ENCODE peak calls at places on chromosomes 16 and 17, in five cellular contexts. M is esophagus squamous epithelium, O is heart right ventricle, K is hepatocyte, R is AG09309. Y is an unnamed sample.

GRCh38 chr16:50583211-50583610 is 35.0 kb downstream of the NKD1 start:
- DNase-seq in K (no peak), M (no peak), O (no peak), R (no peak), Y (no peak)

GRCh38 chr16:81315271-81316175 is 761 bp downstream of the GAN start:
- DNase-seq in O (peak; percentile 53), R (no peak), M (no peak), K (peak; percentile 81), Y (peak; percentile 50)

GRCh38 chr16:11128211-11129123 is 127.5 kb downstream of the SOCS1 start:
- DNase-seq in M (no peak), O (peak; percentile 76), R (peak; percentile 39), K (peak; percentile 44), Y (peak; percentile 61)

GRCh38 chr16:47817048-47817447 is 338.7 kb downstream of the ABCC12 start:
- DNase-seq in R (no peak), K (no peak), O (no peak), M (no peak), Y (no peak)

GRCh38 chr17:81518785-81519283 is 6.2 kb upstream of the ACTG1 start:
- DNase-seq in M (no peak), O (peak; percentile 52), K (peak; percentile 81), R (no peak), Y (peak; percentile 46)

GRCh38 chr17:40901981-40902862 is 17.2 kb upstream of the KRT20 start:
- DNase-seq in R (peak; percentile 24), O (no peak), K (peak; percentile 84), M (no peak), Y (peak; percentile 75)

GRCh38 chr17:79402275-79402674 is 208.6 kb downstream of the RBFOX3 start:
- DNase-seq in R (no peak), O (no peak), M (no peak), K (no peak), Y (no peak)

GRCh38 chr17:78494961-78495330 is 82.2 kb downstream of the DNAH17 start:
- DNase-seq in K (no peak), M (no peak), O (no peak), R (no peak), Y (no peak)

GRCh38 chr16:73240928-73241327 is 193.0 kb upstream of the ZFHX3 start:
- DNase-seq in K (no peak), R (no peak), M (no peak), O (no peak), Y (no peak)

GRCh38 chr16:12531937-12532336 is 271.8 kb downstream of the CPPED1 start:
- DNase-seq in M (no peak), K (no peak), O (no peak), R (no peak), Y (no peak)

GRCh38 chr17:77372444-77373297 is 231.9 kb downstream of the SEC14L1 start:
- DNase-seq in M (no peak), K (peak; percentile 91), O (peak; percentile 92), R (no peak), Y (no peak)

GRCh38 chr16:48194828-48195566 is 39.2 kb upstream of the ABCC12 start:
- DNase-seq in R (no peak), O (no peak), K (peak; percentile 50), M (no peak), Y (peak; percentile 93)

GRCh38 chr16:13110124-13110796 is 208.9 kb downstream of the SHISA9 start:
- DNase-seq in M (no peak), R (no peak), O (no peak), K (peak; percentile 70), Y (peak; percentile 93)

GRCh38 chr17:4854181-4854681 is 21.1 kb downstream of the MINK1 start:
- DNase-seq in K (peak; percentile 41), M (no peak), O (no peak), R (no peak), Y (peak; percentile 94)

GRCh38 chr16:7736138-7736537 is 403.5 kb downstream of the RBFOX1 start:
- DNase-seq in K (no peak), M (no peak), R (no peak), O (no peak), Y (no peak)

GRCh38 chr17:57506253-57506911 is 238.7 kb downstream of the CCDC182 start:
- DNase-seq in K (no peak), O (no peak), M (no peak), R (no peak), Y (no peak)

GRCh38 chr17:60601443-60602384 is 1.7 kb downstream of the PPM1D start:
- DNase-seq in O (no peak), K (peak; percentile 91), M (no peak), R (peak; percentile 32), Y (peak; percentile 85)

GRCh38 chr16:25109643-25110042 is 1.9 kb upstream of the LCMT1 start:
- DNase-seq in R (peak; percentile 86), O (no peak), M (no peak), K (peak; percentile 81), Y (peak; percentile 93)

GRCh38 chr16:85637808-85638186 is 24.7 kb downstream of the GSE1 start:
- DNase-seq in R (no peak), K (no peak), O (peak; percentile 54), M (no peak), Y (no peak)

GRCh38 chr17:73288534-73289302 is 23.1 kb downstream of the CDC42EP4 start:
- DNase-seq in O (peak; percentile 78), K (peak; percentile 58), M (no peak), R (no peak), Y (no peak)

GRCh38 chr17:78268960-78269892 is 37.8 kb downstream of the TMEM235 start:
- DNase-seq in K (peak; percentile 75), R (no peak), M (no peak), O (no peak), Y (no peak)

GRCh38 chr16:22374311-22375116 is at the start of gene CDR2:
- DNase-seq in M (peak; percentile 83), R (peak; percentile 80), K (peak; percentile 99), O (peak; percentile 98), Y (peak; percentile 98)

GRCh38 chr17:18040287-18040858 is 1.2 kb downstream of the GID4 start:
- DNase-seq in M (no peak), O (no peak), K (no peak), R (no peak), Y (no peak)

GRCh38 chr16:69283851-69284250 is 27.3 kb upstream of the VPS4A start:
- DNase-seq in R (no peak), M (no peak), O (no peak), K (no peak), Y (no peak)

GRCh38 chr16:69285240-69285639 is 25.9 kb upstream of the VPS4A start:
- DNase-seq in M (no peak), O (no peak), R (no peak), K (no peak), Y (no peak)

GRCh38 chr16:69286941-69287713 is 24.0 kb upstream of the VPS4A start:
- DNase-seq in O (peak; percentile 58), M (no peak), R (peak; percentile 60), K (peak; percentile 79), Y (peak; percentile 77)
- TF ChIP-seq CTCF in O (peak; percentile 66), M (peak; percentile 67), R (peak; percentile 44), K (peak; percentile 85), Y (peak; percentile 53)

GRCh38 chr17:10697092-10698081 is at the start of the genes ADPRM and SCO1:
- DNase-seq in M (peak; percentile 69), K (peak; percentile 97), O (peak; percentile 92), R (peak; percentile 69), Y (peak; percentile 93)
- TF ChIP-seq CTCF in M (peak; percentile 31), K (peak; percentile 50), O (peak; percentile 33), R (peak; percentile 53), Y (peak; percentile 22)

DNA sequence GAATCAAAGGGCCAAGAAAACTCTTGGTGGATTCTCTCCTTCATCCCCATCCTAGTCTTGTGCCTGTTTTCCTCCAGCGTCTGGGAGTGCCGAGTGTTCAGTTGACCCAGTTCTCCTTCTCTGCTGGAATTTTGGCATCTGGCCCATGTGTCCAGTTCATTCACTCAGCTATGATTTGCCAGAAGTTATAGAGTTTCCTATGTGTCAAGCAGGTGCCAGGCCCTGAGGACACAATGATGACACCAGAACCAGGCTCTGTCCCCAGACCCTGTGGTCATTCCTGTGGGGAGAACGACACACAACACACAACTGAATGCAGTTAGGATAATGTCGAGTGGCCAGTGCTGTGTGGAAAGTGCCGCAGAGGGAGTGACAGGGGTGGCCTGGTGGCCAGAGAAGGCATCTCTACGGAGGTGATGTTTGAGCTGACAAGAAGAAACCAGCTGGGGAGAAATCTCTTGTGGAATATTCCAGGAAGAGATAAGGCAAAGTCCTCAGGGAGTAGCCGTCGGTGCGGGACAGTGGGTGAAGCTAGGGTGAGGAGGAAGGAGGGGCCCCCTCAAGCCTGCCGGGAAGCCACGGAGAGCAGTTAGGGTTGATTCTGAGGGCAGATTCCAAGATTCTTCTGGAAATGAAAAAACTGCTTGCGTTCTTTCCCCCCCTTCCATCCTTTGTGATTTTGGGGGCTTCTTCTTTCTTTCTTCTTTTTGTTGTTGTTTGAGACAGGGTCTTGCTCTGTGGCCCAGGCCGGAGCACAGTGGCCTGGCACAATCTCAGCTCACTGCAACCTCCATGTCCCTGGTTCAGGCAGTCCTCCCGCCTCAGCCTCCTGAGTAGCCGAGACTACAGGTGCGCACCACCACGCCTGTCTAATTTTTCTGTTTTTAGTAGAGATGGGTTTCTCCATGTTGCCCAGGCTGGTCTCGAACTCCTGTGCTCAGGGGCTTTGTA is 35.8 kb upstream of the IL34 start:
- DNase-seq in R (no peak), M (no peak), O (peak; percentile 31), K (peak; percentile 50), Y (no peak)
- TF ChIP-seq CTCF in R (no peak), M (no peak), O (no peak), K (no peak), Y (no peak)

DNA sequence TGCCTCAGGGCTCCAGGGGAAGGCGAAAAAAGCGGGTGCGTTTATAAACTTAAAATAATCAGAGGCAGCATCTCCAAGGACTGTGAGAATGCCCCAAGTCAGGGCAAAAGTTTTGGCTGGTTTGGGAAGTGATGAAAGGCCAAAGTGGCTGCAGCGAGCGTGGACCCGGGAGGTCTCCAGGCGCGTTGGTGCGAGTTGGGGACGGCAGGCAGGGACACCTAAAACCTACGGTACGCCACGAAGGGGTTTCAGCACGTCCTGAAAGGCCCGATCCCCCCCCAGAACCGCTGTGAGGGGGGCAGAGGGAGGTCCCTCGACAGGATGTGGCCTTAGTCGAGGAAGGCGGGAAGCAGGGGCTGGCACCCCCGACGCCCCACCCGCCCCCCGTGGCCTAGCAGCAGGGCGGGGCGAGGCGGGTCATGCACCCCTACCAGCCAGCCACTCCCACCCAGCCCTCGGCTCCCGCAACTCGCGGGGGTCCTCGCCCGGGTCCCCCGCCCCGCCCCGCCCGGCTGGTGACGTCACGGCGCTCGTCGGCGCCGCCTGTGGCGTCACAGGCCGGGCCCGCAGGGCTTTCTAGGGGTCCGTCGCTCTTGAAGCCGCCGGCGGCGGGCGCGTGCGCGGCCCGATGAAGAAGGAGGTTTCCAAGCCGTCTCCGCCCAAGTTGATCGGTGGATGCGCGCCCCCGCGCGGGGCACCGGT is at the start of gene MYCBPAP:
- DNase-seq in M (no peak), R (no peak), K (peak; percentile 92), O (peak; percentile 89), Y (no peak)
- TF ChIP-seq CTCF in M (peak; percentile 15), R (no peak), K (peak; percentile 31), O (no peak), Y (no peak)

DNA sequence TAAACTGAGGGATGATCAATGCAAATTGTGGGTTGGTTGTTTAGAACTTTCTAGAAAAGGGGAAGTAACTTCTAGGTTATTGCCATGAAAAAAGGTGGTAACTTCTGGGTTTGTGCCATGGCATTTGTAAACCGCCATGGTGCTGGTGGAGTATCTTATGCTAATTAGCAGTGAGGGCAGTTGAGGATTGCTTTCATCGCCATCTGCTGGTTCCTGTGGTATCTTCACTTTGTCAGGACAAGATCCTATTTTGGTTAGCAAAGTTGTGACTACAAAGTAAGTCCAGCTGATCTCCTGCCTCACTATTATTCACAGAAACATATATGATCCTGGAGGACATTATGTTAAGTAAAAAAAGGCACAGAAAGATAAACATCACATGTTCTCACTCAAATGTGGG is 1332.3 kb downstream of the CDH11 start:
- DNase-seq in R (no peak), O (no peak), M (no peak), K (no peak), Y (no peak)
- TF ChIP-seq CTCF in R (peak; percentile 1), O (peak; percentile 11), M (peak; percentile 42), K (no peak), Y (no peak)

Y was measured in MCF 10A.